ENCODE peak calls at places on chromosomes 1 and 21, in eight cellular contexts. One of them, this sample, is unnamed.

GRCh38 chr1:59072017-59072947 is 224.6 kb upstream of the FGGY start:
- DNase-seq in KBM-7: peak; percentile 53
- DNase-seq in globus pallidus: no peak
- DNase-seq in activated naive CD4-positive, alpha-beta T cell treated with anti-CD3 and anti-CD28 coated beads, Interleukin-2, amount 50 U/mL, for 16 hours: no peak
- DNase-seq in iPS DF 6.9: no peak
- DNase-seq in AG09309: no peak
- DNase-seq in lung: no peak
- DNase-seq in lower leg skin: no peak
- DNase-seq in this sample: no peak

GRCh38 chr1:81430955-81431646 is 369.6 kb upstream of the ADGRL2 start:
- DNase-seq in lung: no peak
- DNase-seq in activated naive CD4-positive, alpha-beta T cell treated with anti-CD3 and anti-CD28 coated beads, Interleukin-2, amount 50 U/mL, for 16 hours: no peak
- DNase-seq in globus pallidus: no peak
- DNase-seq in iPS DF 6.9: no peak
- DNase-seq in AG09309: no peak
- DNase-seq in lower leg skin: no peak
- DNase-seq in KBM-7: no peak
- DNase-seq in this sample: no peak

GRCh38 chr1:236081546-236082227 is 16.8 kb upstream of the NID1 start:
- DNase-seq in lung: no peak
- DNase-seq in iPS DF 6.9: no peak
- DNase-seq in globus pallidus: no peak
- DNase-seq in AG09309: no peak
- DNase-seq in activated naive CD4-positive, alpha-beta T cell treated with anti-CD3 and anti-CD28 coated beads, Interleukin-2, amount 50 U/mL, for 16 hours: no peak
- DNase-seq in KBM-7: no peak
- DNase-seq in lower leg skin: no peak
- DNase-seq in this sample: no peak

GRCh38 chr21:38985423-38986378 is 180.0 kb downstream of the ETS2 start:
- DNase-seq in activated naive CD4-positive, alpha-beta T cell treated with anti-CD3 and anti-CD28 coated beads, Interleukin-2, amount 50 U/mL, for 16 hours: peak; percentile 43
- DNase-seq in globus pallidus: no peak
- DNase-seq in lung: peak; percentile 42
- DNase-seq in iPS DF 6.9: no peak
- DNase-seq in KBM-7: peak; percentile 99
- DNase-seq in lower leg skin: peak; percentile 97
- DNase-seq in AG09309: peak; percentile 96
- DNase-seq in this sample: peak; percentile 98

GRCh38 chr21:18222346-18222745 is 22.3 kb upstream of the CHODL start:
- DNase-seq in lower leg skin: no peak
- DNase-seq in AG09309: no peak
- DNase-seq in iPS DF 6.9: no peak
- DNase-seq in lung: no peak
- DNase-seq in KBM-7: no peak
- DNase-seq in globus pallidus: no peak
- DNase-seq in activated naive CD4-positive, alpha-beta T cell treated with anti-CD3 and anti-CD28 coated beads, Interleukin-2, amount 50 U/mL, for 16 hours: no peak
- DNase-seq in this sample: no peak

GRCh38 chr1:86750530-86750929 is 46.2 kb downstream of the SH3GLB1 start:
- DNase-seq in lower leg skin: no peak
- DNase-seq in lung: no peak
- DNase-seq in globus pallidus: no peak
- DNase-seq in AG09309: no peak
- DNase-seq in iPS DF 6.9: no peak
- DNase-seq in KBM-7: no peak
- DNase-seq in activated naive CD4-positive, alpha-beta T cell treated with anti-CD3 and anti-CD28 coated beads, Interleukin-2, amount 50 U/mL, for 16 hours: no peak
- DNase-seq in this sample: no peak

GRCh38 chr1:9691108-9691445 is 39.5 kb downstream of the PIK3CD start:
- DNase-seq in AG09309: peak; percentile 62
- DNase-seq in iPS DF 6.9: no peak
- DNase-seq in lung: no peak
- DNase-seq in KBM-7: no peak
- DNase-seq in lower leg skin: no peak
- DNase-seq in globus pallidus: no peak
- DNase-seq in activated naive CD4-positive, alpha-beta T cell treated with anti-CD3 and anti-CD28 coated beads, Interleukin-2, amount 50 U/mL, for 16 hours: no peak
- DNase-seq in this sample: no peak

GRCh38 chr1:192998536-192998935 is 60.6 kb downstream of the UCHL5 start:
- DNase-seq in lower leg skin: no peak
- DNase-seq in KBM-7: no peak
- DNase-seq in iPS DF 6.9: no peak
- DNase-seq in activated naive CD4-positive, alpha-beta T cell treated with anti-CD3 and anti-CD28 coated beads, Interleukin-2, amount 50 U/mL, for 16 hours: no peak
- DNase-seq in globus pallidus: no peak
- DNase-seq in lung: no peak
- DNase-seq in AG09309: no peak
- DNase-seq in this sample: no peak

GRCh38 chr1:55699151-55699695 is 484.1 kb upstream of the USP24 start:
- DNase-seq in lung: no peak
- DNase-seq in activated naive CD4-positive, alpha-beta T cell treated with anti-CD3 and anti-CD28 coated beads, Interleukin-2, amount 50 U/mL, for 16 hours: no peak
- DNase-seq in globus pallidus: no peak
- DNase-seq in AG09309: no peak
- DNase-seq in KBM-7: no peak
- DNase-seq in iPS DF 6.9: no peak
- DNase-seq in lower leg skin: no peak
- DNase-seq in this sample: no peak